ENCODE peak calls at places on chromosomes 3 and 15, in eight cellular contexts. R is endodermal cell, Y is SK-N-SH, I is Karpas-422, P is small intestine, F is Peyer's patch, K is heart left ventricle, V is mesendoderm. Q is an unnamed sample.
A peak's percentile ranks its signal among the peaks of the same experiment; 100 is the strongest.

GRCh38 chr3:159239054-159239453 is 437.2 kb downstream of the MFSD1 start:
- DNase-seq in R (no peak), Y (no peak), I (no peak), P (no peak), F (no peak), K (no peak), V (no peak), Q (no peak)

GRCh38 chr15:85710340-85710842 is 84.3 kb downstream of the KLHL25 start:
- DNase-seq in R (no peak), Y (no peak), I (no peak), P (no peak), F (no peak), K (no peak), V (no peak), Q (no peak)

GRCh38 chr3:167450195-167450594 is 23.6 kb downstream of the SERPINI2 start:
- DNase-seq in R (no peak), Y (no peak), I (peak; percentile 49), P (no peak), F (no peak), K (no peak), V (no peak), Q (no peak)

GRCh38 chr15:66278671-66279070 is 14.7 kb upstream of the DIS3L start:
- DNase-seq in R (no peak), Y (no peak), I (no peak), P (no peak), F (no peak), K (no peak), V (no peak), Q (no peak)

GRCh38 chr15:62338497-62338896 is 173.4 kb upstream of the C2CD4B start:
- DNase-seq in R (no peak), Y (no peak), I (no peak), P (no peak), F (no peak), K (no peak), V (no peak), Q (no peak)

GRCh38 chr3:29416514-29416913 is 135.6 kb downstream of the RBMS3 start:
- DNase-seq in R (no peak), Y (no peak), I (no peak), P (no peak), F (no peak), K (no peak), V (no peak), Q (no peak)

GRCh38 chr3:171320721-171321120 is 139.5 kb downstream of the TNIK start:
- DNase-seq in R (no peak), Y (no peak), I (no peak), P (no peak), F (no peak), K (peak; percentile 45), V (no peak), Q (no peak)

GRCh38 chr3:164018500-164018899 is 1059.8 kb downstream of the SI start:
- DNase-seq in R (peak; percentile 45), Y (no peak), I (no peak), P (no peak), F (no peak), K (no peak), V (no peak), Q (no peak)

GRCh38 chr3:8746780-8747345 is 13.3 kb downstream of the CAV3 start:
- DNase-seq in R (no peak), Y (no peak), I (no peak), P (no peak), F (no peak), K (no peak), V (no peak), Q (no peak)

GRCh38 chr15:101391981-101392566 is 97.0 kb upstream of the SNRPA1 start:
- DNase-seq in R (no peak), Y (no peak), I (peak; percentile 44), P (no peak), F (no peak), K (no peak), V (no peak), Q (no peak)

GRCh38 chr15:101391431-101391830 is 96.4 kb upstream of the SNRPA1 start:
- DNase-seq in R (no peak), Y (no peak), I (no peak), P (no peak), F (no peak), K (no peak), V (no peak), Q (no peak)

GRCh38 chr15:101390060-101390459 is 95.0 kb upstream of the SNRPA1 start:
- DNase-seq in R (no peak), Y (no peak), I (no peak), P (no peak), F (no peak), K (no peak), V (no peak), Q (no peak)

GRCh38 chr15:101389362-101389761 is 94.3 kb upstream of the SNRPA1 start:
- DNase-seq in R (no peak), Y (no peak), I (no peak), P (no peak), F (no peak), K (no peak), V (no peak), Q (no peak)

GRCh38 chr15:101390462-101390861 is 95.4 kb upstream of the SNRPA1 start:
- DNase-seq in R (no peak), Y (no peak), I (no peak), P (no peak), F (no peak), K (no peak), V (no peak), Q (no peak)
- H3K27me3 ChIP-seq in R (no peaks in the 10 kb centered on the region), Y (no peaks in the 10 kb centered on the region), I (no peaks in the 10 kb centered on the region), P (no peaks in the 10 kb centered on the region), F (no peaks in the 10 kb centered on the region), K (no peaks in the 10 kb centered on the region), V (no peaks in the 10 kb centered on the region), Q (no peaks in the 10 kb centered on the region)

GRCh38 chr3:5442786-5443138 is 255.3 kb downstream of the EDEM1 start:
- DNase-seq in R (no peak), Y (no peak), I (no peak), P (no peak), F (no peak), K (no peak), V (no peak), Q (no peak)

GRCh38 chr3:5441401-5441800 is 253.9 kb downstream of the EDEM1 start:
- DNase-seq in R (no peak), Y (no peak), I (no peak), P (no peak), F (no peak), K (no peak), V (no peak), Q (no peak)

GRCh38 chr3:5438011-5438355 is 250.5 kb downstream of the EDEM1 start:
- DNase-seq in R (no peak), Y (no peak), I (no peak), P (no peak), F (no peak), K (no peak), V (no peak), Q (no peak)

GRCh38 chr3:5442106-5442785 is 254.7 kb downstream of the EDEM1 start:
- DNase-seq in R (no peak), Y (no peak), I (no peak), P (no peak), F (no peak), K (no peak), V (no peak), Q (no peak)

DNA sequence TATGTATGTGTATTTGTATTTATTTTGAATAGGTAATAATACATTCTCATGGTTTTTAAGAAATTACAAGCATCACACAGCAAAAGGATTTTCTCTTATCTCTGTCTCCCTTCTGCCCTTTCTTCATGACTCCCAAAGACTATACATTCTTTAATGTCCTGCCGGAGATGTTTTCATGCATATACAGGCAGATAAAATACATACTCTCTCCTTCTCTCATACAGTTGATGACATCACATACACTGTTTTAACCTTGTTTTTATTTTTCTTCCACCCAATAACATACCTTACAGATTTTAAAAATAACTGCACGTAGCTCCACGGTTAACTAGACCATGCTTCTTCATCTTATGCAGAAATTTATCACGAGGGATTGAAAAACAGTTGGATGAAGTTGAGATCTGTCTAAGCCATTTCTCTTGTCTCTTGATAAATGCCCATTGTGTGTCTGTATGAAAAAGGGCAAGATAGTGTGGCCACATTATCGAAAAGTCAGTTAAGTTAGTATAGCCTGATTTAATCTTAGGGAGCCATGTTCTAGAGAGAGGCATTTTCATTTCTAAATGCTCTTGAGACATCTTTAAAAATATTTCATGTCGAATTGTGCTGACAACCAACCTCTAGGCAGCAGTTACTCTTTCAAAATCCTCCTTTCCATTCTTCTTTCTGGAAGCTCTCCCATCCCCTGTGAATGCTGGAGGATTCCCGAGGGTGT is 249.9 kb downstream of the EDEM1 start:
- DNase-seq in R (no peak), Y (no peak), I (no peak), P (no peak), F (no peak), K (no peak), V (no peak), Q (no peak)
- H3K4me1 ChIP-seq in R (no peaks in the 10 kb centered on the region), Y (no peaks in the 10 kb centered on the region), I (peaks cover 60% of the 10 kb centered on the region), P (no peaks in the 10 kb centered on the region), F (no peaks in the 10 kb centered on the region), K (no peaks in the 10 kb centered on the region), V (no peaks in the 10 kb centered on the region), Q (no peaks in the 10 kb centered on the region)

GRCh38 chr15:39573287-39573686 is 7.6 kb upstream of the THBS1 start:
- DNase-seq in R (no peak), Y (no peak), I (no peak), P (no peak), F (no peak), K (no peak), V (no peak), Q (no peak)
- H3K27me3 ChIP-seq in R (no peaks in the 10 kb centered on the region), Y (no peaks in the 10 kb centered on the region), I (no peaks in the 10 kb centered on the region), P (no peaks in the 10 kb centered on the region), F (no peaks in the 10 kb centered on the region), K (no peaks in the 10 kb centered on the region), V (no peaks in the 10 kb centered on the region), Q (no peaks in the 10 kb centered on the region)

GRCh38 chr15:72197045-72197459 is 535 bp downstream of the GRAMD2A start:
- DNase-seq in R (peak; percentile 76), Y (peak; percentile 45), I (no peak), P (peak; percentile 28), F (no peak), K (no peak), V (no peak), Q (no peak)

GRCh38 chr15:72195101-72195511 is 2.5 kb downstream of the GRAMD2A start:
- DNase-seq in R (peak; percentile 57), Y (no peak), I (peak; percentile 72), P (no peak), F (no peak), K (no peak), V (peak; percentile 59), Q (no peak)

GRCh38 chr15:72196409-72197044 is 1.1 kb downstream of the GRAMD2A start:
- DNase-seq in R (no peak), Y (no peak), I (no peak), P (no peak), F (no peak), K (no peak), V (no peak), Q (no peak)

GRCh38 chr15:72197460-72198409 is at the start of gene GRAMD2A:
- DNase-seq in R (peak; percentile 91), Y (peak; percentile 91), I (no peak), P (peak; percentile 60), F (peak; percentile 63), K (no peak), V (peak; percentile 88), Q (no peak)

DNA sequence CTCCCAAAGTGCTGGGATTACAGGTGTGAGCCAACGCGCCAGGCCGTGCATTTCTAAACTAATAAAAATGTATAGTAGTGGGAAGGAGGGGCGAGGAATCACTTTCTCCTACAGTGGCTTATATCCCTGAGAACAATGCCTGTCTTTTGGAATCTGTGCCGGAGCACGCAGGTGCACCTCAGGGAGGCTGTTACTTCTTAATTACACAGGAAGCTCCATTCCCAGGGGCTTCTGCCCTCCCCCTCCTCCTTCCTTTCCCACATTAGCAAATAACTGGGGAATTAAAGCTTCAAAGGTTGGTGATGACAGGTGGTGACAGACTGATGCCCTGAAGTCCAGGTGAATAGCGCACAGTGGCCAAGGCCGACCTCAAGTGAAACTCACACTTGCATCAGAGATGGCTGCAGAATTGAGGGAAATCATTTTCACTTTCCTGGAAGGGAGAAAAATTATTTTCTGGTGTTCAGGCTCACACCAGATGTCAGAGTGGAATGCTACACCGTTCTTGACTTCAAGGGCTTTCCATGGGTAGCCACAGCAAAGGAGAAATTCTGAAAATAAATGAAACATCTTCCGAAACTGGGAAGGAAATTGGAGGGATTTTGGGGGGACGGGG is 3.7 kb downstream of the GRAMD2A start:
- DNase-seq in R (peak; percentile 60), Y (no peak), I (no peak), P (no peak), F (no peak), K (no peak), V (peak; percentile 30), Q (no peak)
- H3K4me1 ChIP-seq in R (no peaks in the 10 kb centered on the region), Y (no peaks in the 10 kb centered on the region), I (peaks cover 2% of the 10 kb centered on the region), P (no peaks in the 10 kb centered on the region), F (no peaks in the 10 kb centered on the region), K (no peaks in the 10 kb centered on the region), V (no peaks in the 10 kb centered on the region), Q (no peaks in the 10 kb centered on the region)

Q was measured in naive thymus-derived CD4-positive, alpha-beta T cell.